ENCODE peak calls at places on chromosomes 5 and 9, in seven cellular contexts. One of them, this sample, is unnamed.
A peak's percentile ranks its signal among the peaks of the same experiment; 100 is the strongest.

GRCh38 chr5:158976035-158976434 is 123.7 kb downstream of the EBF1 start:
- DNase-seq in IMR-90: peak; percentile 88
- DNase-seq in H9: no peak
- DNase-seq in H1: no peak
- DNase-seq in trophoblast cell: no peak
- DNase-seq in mesendoderm: no peak
- DNase-seq in neuronal stem cell: no peak
- DNase-seq in this sample: peak; percentile 16

GRCh38 chr9:136270173-136270710 is 24.6 kb upstream of the QSOX2 start:
- DNase-seq in trophoblast cell: no peak
- DNase-seq in neuronal stem cell: no peak
- DNase-seq in IMR-90: no peak
- DNase-seq in H1: no peak
- DNase-seq in H9: no peak
- DNase-seq in mesendoderm: no peak
- DNase-seq in this sample: no peak

GRCh38 chr5:170913573-170913972 is 51.8 kb downstream of the RANBP17 start:
- DNase-seq in neuronal stem cell: no peak
- DNase-seq in H9: no peak
- DNase-seq in trophoblast cell: no peak
- DNase-seq in H1: no peak
- DNase-seq in IMR-90: peak; percentile 68
- DNase-seq in mesendoderm: no peak
- DNase-seq in this sample: no peak

GRCh38 chr5:91018185-91018584 is 364.9 kb downstream of the ARRDC3 start:
- DNase-seq in neuronal stem cell: no peak
- DNase-seq in mesendoderm: peak; percentile 28
- DNase-seq in H1: no peak
- DNase-seq in IMR-90: peak; percentile 27
- DNase-seq in H9: no peak
- DNase-seq in trophoblast cell: no peak
- DNase-seq in this sample: peak; percentile 55

GRCh38 chr5:143177263-143177994 is 226.1 kb downstream of the NR3C1 start:
- DNase-seq in mesendoderm: no peak
- DNase-seq in IMR-90: peak; percentile 99
- DNase-seq in H1: no peak
- DNase-seq in trophoblast cell: no peak
- DNase-seq in H9: no peak
- DNase-seq in neuronal stem cell: no peak
- DNase-seq in this sample: no peak

GRCh38 chr9:88678431-88678830 is 143.5 kb downstream of the NXNL2 start:
- DNase-seq in IMR-90: no peak
- DNase-seq in H9: no peak
- DNase-seq in trophoblast cell: no peak
- DNase-seq in mesendoderm: no peak
- DNase-seq in neuronal stem cell: no peak
- DNase-seq in H1: no peak
- DNase-seq in this sample: no peak

GRCh38 chr5:95846554-95847260 is 24.2 kb upstream of the GLRX start:
- DNase-seq in neuronal stem cell: peak; percentile 60
- DNase-seq in mesendoderm: peak; percentile 76
- DNase-seq in H9: peak; percentile 65
- DNase-seq in IMR-90: peak; percentile 79
- DNase-seq in trophoblast cell: peak; percentile 56
- DNase-seq in H1: peak; percentile 71
- DNase-seq in this sample: peak; percentile 77

GRCh38 chr9:118578467-118578866 is 790.8 kb downstream of the BRINP1 start:
- DNase-seq in H9: no peak
- DNase-seq in H1: no peak
- DNase-seq in mesendoderm: no peak
- DNase-seq in IMR-90: no peak
- DNase-seq in trophoblast cell: no peak
- DNase-seq in neuronal stem cell: no peak
- DNase-seq in this sample: peak; percentile 65

GRCh38 chr9:129504404-129504803 is 116.5 kb downstream of the C9orf50 start:
- DNase-seq in H9: no peak
- DNase-seq in neuronal stem cell: no peak
- DNase-seq in trophoblast cell: no peak
- DNase-seq in H1: no peak
- DNase-seq in IMR-90: no peak
- DNase-seq in mesendoderm: no peak
- DNase-seq in this sample: no peak

GRCh38 chr5:10653033-10653432 is 89.2 kb downstream of the ANKRD33B start:
- DNase-seq in mesendoderm: no peak
- DNase-seq in H9: no peak
- DNase-seq in trophoblast cell: no peak
- DNase-seq in neuronal stem cell: no peak
- DNase-seq in H1: no peak
- DNase-seq in IMR-90: peak; percentile 35
- DNase-seq in this sample: no peak

GRCh38 chr9:19331877-19332276 is 48.2 kb downstream of the RPS6 start:
- DNase-seq in mesendoderm: no peak
- DNase-seq in H9: no peak
- DNase-seq in IMR-90: peak; percentile 12
- DNase-seq in trophoblast cell: no peak
- DNase-seq in neuronal stem cell: no peak
- DNase-seq in H1: no peak
- DNase-seq in this sample: no peak

GRCh38 chr5:170390472-170390871 is 1.3 kb upstream of the KCNMB1 start:
- DNase-seq in neuronal stem cell: no peak
- DNase-seq in H9: no peak
- DNase-seq in trophoblast cell: no peak
- DNase-seq in mesendoderm: no peak
- DNase-seq in IMR-90: no peak
- DNase-seq in H1: no peak
- DNase-seq in this sample: no peak

GRCh38 chr9:70488793-70489105 is 74.3 kb upstream of the KLF9 start:
- DNase-seq in mesendoderm: no peak
- DNase-seq in H9: no peak
- DNase-seq in trophoblast cell: no peak
- DNase-seq in H1: no peak
- DNase-seq in IMR-90: no peak
- DNase-seq in neuronal stem cell: no peak
- DNase-seq in this sample: no peak

GRCh38 chr5:131974956-131975726 is 29.7 kb upstream of the MEIKIN start:
- DNase-seq in mesendoderm: peak; percentile 6
- DNase-seq in trophoblast cell: no peak
- DNase-seq in H9: peak; percentile 47
- DNase-seq in IMR-90: no peak
- DNase-seq in H1: peak; percentile 63
- DNase-seq in neuronal stem cell: no peak
- DNase-seq in this sample: no peak

GRCh38 chr5:78574731-78575161 is 73.8 kb downstream of the LHFPL2 start:
- DNase-seq in mesendoderm: peak; percentile 29
- DNase-seq in neuronal stem cell: no peak
- DNase-seq in IMR-90: peak; percentile 68
- DNase-seq in H9: no peak
- DNase-seq in trophoblast cell: no peak
- DNase-seq in H1: no peak
- DNase-seq in this sample: no peak

GRCh38 chr5:124259017-124259416 is 487.4 kb downstream of the ZNF608 start:
- DNase-seq in IMR-90: no peak
- DNase-seq in H9: no peak
- DNase-seq in neuronal stem cell: no peak
- DNase-seq in mesendoderm: no peak
- DNase-seq in H1: no peak
- DNase-seq in trophoblast cell: peak; percentile 96
- DNase-seq in this sample: no peak

GRCh38 chr5:30749971-30750370 is 443.5 kb upstream of the CDH6 start:
- DNase-seq in H1: no peak
- DNase-seq in IMR-90: peak; percentile 33
- DNase-seq in mesendoderm: peak; percentile 27
- DNase-seq in trophoblast cell: no peak
- DNase-seq in neuronal stem cell: no peak
- DNase-seq in H9: no peak
- DNase-seq in this sample: no peak

GRCh38 chr5:125894383-125894782 is 528.8 kb upstream of the GRAMD2B start:
- DNase-seq in mesendoderm: no peak
- DNase-seq in H9: no peak
- DNase-seq in IMR-90: no peak
- DNase-seq in H1: no peak
- DNase-seq in neuronal stem cell: no peak
- DNase-seq in trophoblast cell: no peak
- DNase-seq in this sample: no peak

GRCh38 chr9:77978086-77978781 is 53.4 kb downstream of the GNAQ start:
- DNase-seq in IMR-90: no peak
- DNase-seq in H1: no peak
- DNase-seq in H9: no peak
- DNase-seq in mesendoderm: no peak
- DNase-seq in trophoblast cell: no peak
- DNase-seq in neuronal stem cell: no peak
- DNase-seq in this sample: no peak

GRCh38 chr5:181114844-181115778 is 15.9 kb downstream of the OR2V1 start:
- DNase-seq in H9: peak; percentile 53
- DNase-seq in H1: peak; percentile 65
- DNase-seq in mesendoderm: peak; percentile 45
- DNase-seq in IMR-90: peak; percentile 46
- DNase-seq in neuronal stem cell: no peak
- DNase-seq in trophoblast cell: peak; percentile 92
- DNase-seq in this sample: no peak

GRCh38 chr9:36867672-36868471 is 166.2 kb downstream of the PAX5 start:
- DNase-seq in mesendoderm: no peak
- DNase-seq in neuronal stem cell: no peak
- DNase-seq in H1: no peak
- DNase-seq in trophoblast cell: no peak
- DNase-seq in H9: no peak
- DNase-seq in IMR-90: no peak
- DNase-seq in this sample: no peak

GRCh38 chr5:78103226-78103722 is 191.2 kb downstream of the AP3B1 start:
- DNase-seq in IMR-90: no peak
- DNase-seq in H1: no peak
- DNase-seq in H9: no peak
- DNase-seq in mesendoderm: no peak
- DNase-seq in trophoblast cell: no peak
- DNase-seq in neuronal stem cell: no peak
- DNase-seq in this sample: no peak

GRCh38 chr5:6760636-6761035 is 47.4 kb downstream of the TENT4A start:
- DNase-seq in mesendoderm: no peak
- DNase-seq in H9: no peak
- DNase-seq in trophoblast cell: no peak
- DNase-seq in neuronal stem cell: no peak
- DNase-seq in H1: no peak
- DNase-seq in IMR-90: no peak
- DNase-seq in this sample: no peak

GRCh38 chr5:115815693-115816225 is 700 bp downstream of the CDO1 start:
- DNase-seq in H1: peak; percentile 66
- DNase-seq in IMR-90: no peak
- DNase-seq in trophoblast cell: no peak
- DNase-seq in H9: peak; percentile 43
- DNase-seq in neuronal stem cell: peak; percentile 8
- DNase-seq in mesendoderm: peak; percentile 52
- DNase-seq in this sample: peak; percentile 8

GRCh38 chr9:127769101-127769500 is 9.4 kb downstream of the SH2D3C start:
- DNase-seq in neuronal stem cell: no peak
- DNase-seq in mesendoderm: no peak
- DNase-seq in trophoblast cell: no peak
- DNase-seq in H9: no peak
- DNase-seq in IMR-90: no peak
- DNase-seq in H1: no peak
- DNase-seq in this sample: no peak
- H2BK5ac ChIP-seq in neuronal stem cell: no peak overlapping the region
- H2BK5ac ChIP-seq in mesendoderm: no peak overlapping the region
- H2BK5ac ChIP-seq in trophoblast cell: no peak overlapping the region
- H2BK5ac ChIP-seq in H9: no peak overlapping the region
- H2BK5ac ChIP-seq in IMR-90: no peak overlapping the region
- H2BK5ac ChIP-seq in H1: no peak overlapping the region
- H2BK5ac ChIP-seq in this sample: no peak overlapping the region

DNA sequence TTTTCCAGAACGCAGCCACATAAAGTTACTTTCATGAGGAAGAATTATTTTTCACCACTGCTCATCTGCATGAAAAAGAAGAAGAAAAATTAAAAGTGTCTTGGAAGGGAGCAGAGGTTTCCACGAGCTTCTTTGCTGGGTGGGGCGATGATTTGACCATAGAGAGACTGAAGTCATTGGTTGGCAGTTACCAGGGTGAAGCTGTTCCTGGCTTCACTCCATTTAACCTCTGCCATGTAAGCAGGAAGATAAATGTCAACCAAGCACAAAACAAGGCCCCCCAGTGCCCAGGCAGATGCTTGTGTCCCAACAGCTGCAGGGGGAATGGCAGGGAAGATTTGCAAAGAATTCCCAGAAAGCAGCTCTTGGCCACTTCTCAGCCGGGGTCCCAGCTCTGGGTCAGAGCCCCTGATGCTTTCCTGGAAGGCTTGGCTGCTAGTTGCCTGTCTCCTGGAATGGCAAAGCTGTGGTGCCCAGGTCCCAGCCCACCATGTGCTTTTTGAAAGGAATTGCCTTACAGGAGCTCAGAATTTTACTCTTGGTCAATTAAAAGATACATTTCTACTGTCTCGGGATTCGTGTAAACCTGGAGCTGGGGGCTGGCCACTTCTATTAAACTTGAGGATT is 383.5 kb downstream of the ENC1 start:
- DNase-seq in H1: no peak
- DNase-seq in IMR-90: no peak
- DNase-seq in neuronal stem cell: no peak
- DNase-seq in H9: no peak
- DNase-seq in mesendoderm: no peak
- DNase-seq in trophoblast cell: no peak
- DNase-seq in this sample: no peak
- H2BK5ac ChIP-seq in H1: no peak overlapping the region
- H2BK5ac ChIP-seq in IMR-90: no peak overlapping the region
- H2BK5ac ChIP-seq in neuronal stem cell: no peak overlapping the region
- H2BK5ac ChIP-seq in H9: no peak overlapping the region
- H2BK5ac ChIP-seq in mesendoderm: no peak overlapping the region
- H2BK5ac ChIP-seq in trophoblast cell: no peak overlapping the region
- H2BK5ac ChIP-seq in this sample: no peak overlapping the region

DNA sequence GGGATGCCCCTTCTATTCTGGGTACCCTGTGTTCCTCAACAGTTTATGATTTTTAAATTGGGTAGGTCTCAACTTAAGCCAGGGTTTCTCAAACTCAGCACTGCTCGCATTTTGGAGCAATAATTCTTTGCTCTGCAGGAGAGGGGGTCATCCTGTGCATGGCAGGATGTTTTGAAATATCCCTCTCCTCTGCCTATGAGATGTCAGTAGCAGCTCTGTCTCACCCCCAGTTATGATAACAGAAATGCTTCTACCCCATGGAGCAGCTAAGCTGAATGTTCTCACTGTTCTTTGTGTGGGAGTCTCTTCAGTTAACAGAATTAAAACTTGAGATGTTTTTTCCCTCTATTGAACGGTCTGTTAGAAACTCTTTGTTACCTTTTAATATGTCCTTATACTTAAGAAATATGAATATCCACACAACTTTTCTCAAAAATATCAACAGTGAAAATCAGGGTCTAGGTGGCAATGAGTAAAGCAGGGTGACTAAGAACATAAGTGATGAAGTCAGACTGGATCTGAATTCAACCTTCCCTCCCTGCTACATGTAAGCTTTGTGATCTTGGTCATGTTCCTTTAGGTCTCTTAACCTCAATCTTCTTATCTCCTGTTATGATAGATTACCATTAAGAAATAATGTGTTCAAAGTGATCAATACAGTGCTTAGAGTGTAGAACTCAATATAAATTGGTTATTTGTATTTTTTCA is 89.0 kb downstream of the CAMK4 start:
- DNase-seq in trophoblast cell: no peak
- DNase-seq in neuronal stem cell: no peak
- DNase-seq in IMR-90: peak; percentile 16
- DNase-seq in H9: no peak
- DNase-seq in H1: no peak
- DNase-seq in mesendoderm: no peak
- DNase-seq in this sample: no peak
- H2BK5ac ChIP-seq in trophoblast cell: no peak overlapping the region
- H2BK5ac ChIP-seq in neuronal stem cell: no peak overlapping the region
- H2BK5ac ChIP-seq in IMR-90: no peak overlapping the region
- H2BK5ac ChIP-seq in H9: no peak overlapping the region
- H2BK5ac ChIP-seq in H1: no peak overlapping the region
- H2BK5ac ChIP-seq in mesendoderm: no peak overlapping the region
- H2BK5ac ChIP-seq in this sample: no peak overlapping the region

GRCh38 chr5:34416501-34417008 is 239.6 kb upstream of the RAI14 start:
- DNase-seq in mesendoderm: no peak
- DNase-seq in H1: no peak
- DNase-seq in trophoblast cell: no peak
- DNase-seq in H9: no peak
- DNase-seq in neuronal stem cell: no peak
- DNase-seq in IMR-90: no peak
- DNase-seq in this sample: no peak
- H2BK5ac ChIP-seq in mesendoderm: no peak overlapping the region
- H2BK5ac ChIP-seq in H1: no peak overlapping the region
- H2BK5ac ChIP-seq in trophoblast cell: no peak overlapping the region
- H2BK5ac ChIP-seq in H9: no peak overlapping the region
- H2BK5ac ChIP-seq in neuronal stem cell: no peak overlapping the region
- H2BK5ac ChIP-seq in IMR-90: no peak overlapping the region
- H2BK5ac ChIP-seq in this sample: no peak overlapping the region

This sample was measured in mesenchymal stem cell.